ENCODE peak calls at places on chromosome 13, in four cellular contexts. One of them, this sample, is unnamed. For H3K4me1, the result is how much of the 10 kb centered on the place peaks cover.

GRCh38 chr13:108155185-108156106 is 59.9 kb downstream of the LIG4 start:
- DNase-seq in left ventricle myocardium inferior: peak
- DNase-seq in neuronal stem cell: peak
- DNase-seq in tibial nerve: peak
- DNase-seq in this sample: peak

GRCh38 chr13:111116830-111117229 is 1.7 kb downstream of the ARHGEF7 start:
- DNase-seq in neuronal stem cell: no peak
- DNase-seq in tibial nerve: no peak
- DNase-seq in left ventricle myocardium inferior: no peak
- DNase-seq in this sample: no peak

GRCh38 chr13:32415019-32415418 is 12.9 kb downstream of the N4BP2L1 start:
- DNase-seq in tibial nerve: no peak
- DNase-seq in left ventricle myocardium inferior: no peak
- DNase-seq in neuronal stem cell: no peak
- DNase-seq in this sample: no peak

GRCh38 chr13:23510979-23511735 is 59.1 kb upstream of the TNFRSF19 start:
- DNase-seq in neuronal stem cell: no peak
- DNase-seq in left ventricle myocardium inferior: no peak
- DNase-seq in tibial nerve: no peak
- DNase-seq in this sample: peak

GRCh38 chr13:33649212-33649917 is 168.6 kb upstream of the RFC3 start:
- DNase-seq in neuronal stem cell: no peak
- DNase-seq in left ventricle myocardium inferior: no peak
- DNase-seq in tibial nerve: no peak
- DNase-seq in this sample: no peak

GRCh38 chr13:30824651-30825050 is 81.4 kb upstream of the MEDAG start:
- DNase-seq in left ventricle myocardium inferior: no peak
- DNase-seq in neuronal stem cell: no peak
- DNase-seq in tibial nerve: no peak
- DNase-seq in this sample: no peak

GRCh38 chr13:44231786-44232516 is 141.7 kb upstream of the SERP2 start:
- DNase-seq in neuronal stem cell: peak
- DNase-seq in tibial nerve: peak
- DNase-seq in left ventricle myocardium inferior: no peak
- DNase-seq in this sample: peak

GRCh38 chr13:90565985-90566713 is 781.3 kb upstream of the MIR17HG start:
- DNase-seq in tibial nerve: no peak
- DNase-seq in left ventricle myocardium inferior: no peak
- DNase-seq in neuronal stem cell: no peak
- DNase-seq in this sample: no peak

GRCh38 chr13:63345835-63346234 is 1930.2 kb upstream of the PCDH20 start:
- DNase-seq in neuronal stem cell: no peak
- DNase-seq in left ventricle myocardium inferior: no peak
- DNase-seq in tibial nerve: no peak
- DNase-seq in this sample: no peak

GRCh38 chr13:113150545-113151365 is 7.7 kb upstream of the PROZ start:
- DNase-seq in neuronal stem cell: no peak
- DNase-seq in left ventricle myocardium inferior: no peak
- DNase-seq in tibial nerve: no peak
- DNase-seq in this sample: no peak

GRCh38 chr13:112986470-112986869 is 17.5 kb downstream of the MCF2L start:
- DNase-seq in tibial nerve: no peak
- DNase-seq in neuronal stem cell: no peak
- DNase-seq in left ventricle myocardium inferior: no peak
- DNase-seq in this sample: no peak

GRCh38 chr13:21061077-21061945 is at the start of gene LATS2:
- DNase-seq in tibial nerve: peak
- DNase-seq in neuronal stem cell: peak
- DNase-seq in left ventricle myocardium inferior: peak
- DNase-seq in this sample: peak

GRCh38 chr13:49859568-49859967 is 67.1 kb upstream of the KPNA3 start:
- DNase-seq in left ventricle myocardium inferior: no peak
- DNase-seq in neuronal stem cell: no peak
- DNase-seq in tibial nerve: no peak
- DNase-seq in this sample: no peak

GRCh38 chr13:43558942-43559341 is 227.8 kb downstream of the ENOX1 start:
- DNase-seq in neuronal stem cell: no peak
- DNase-seq in tibial nerve: no peak
- DNase-seq in left ventricle myocardium inferior: peak
- DNase-seq in this sample: no peak

GRCh38 chr13:23467048-23467931 is 33.8 kb upstream of the SACS start:
- DNase-seq in tibial nerve: no peak
- DNase-seq in left ventricle myocardium inferior: no peak
- DNase-seq in neuronal stem cell: no peak
- DNase-seq in this sample: peak

GRCh38 chr13:41456768-41457588 is at the start of gene RGCC:
- DNase-seq in left ventricle myocardium inferior: peak
- DNase-seq in neuronal stem cell: peak
- DNase-seq in tibial nerve: peak
- DNase-seq in this sample: peak

GRCh38 chr13:29386246-29386645 is 209.2 kb downstream of the SLC7A1 start:
- DNase-seq in tibial nerve: no peak
- DNase-seq in neuronal stem cell: no peak
- DNase-seq in left ventricle myocardium inferior: no peak
- DNase-seq in this sample: no peak

GRCh38 chr13:85828094-85828684 is 29.0 kb upstream of the SLITRK6 start:
- DNase-seq in left ventricle myocardium inferior: no peak
- DNase-seq in neuronal stem cell: no peak
- DNase-seq in tibial nerve: no peak
- DNase-seq in this sample: no peak

GRCh38 chr13:110186221-110186838 is 120.6 kb downstream of the COL4A1 start:
- DNase-seq in left ventricle myocardium inferior: no peak
- DNase-seq in neuronal stem cell: no peak
- DNase-seq in tibial nerve: no peak
- DNase-seq in this sample: no peak

GRCh38 chr13:95896302-95896701 is 156.9 kb downstream of the UGGT2 start:
- DNase-seq in neuronal stem cell: no peak
- DNase-seq in tibial nerve: no peak
- DNase-seq in left ventricle myocardium inferior: no peak
- DNase-seq in this sample: no peak

GRCh38 chr13:29521336-29521735 is 74.2 kb downstream of the SLC7A1 start:
- DNase-seq in neuronal stem cell: no peak
- DNase-seq in left ventricle myocardium inferior: no peak
- DNase-seq in tibial nerve: no peak
- DNase-seq in this sample: no peak

GRCh38 chr13:53839461-53839860 is 810.8 kb downstream of the OLFM4 start:
- DNase-seq in left ventricle myocardium inferior: no peak
- DNase-seq in neuronal stem cell: no peak
- DNase-seq in tibial nerve: no peak
- DNase-seq in this sample: no peak

GRCh38 chr13:51525567-51526165 is 58.6 kb upstream of the WDFY2 start:
- DNase-seq in left ventricle myocardium inferior: no peak
- DNase-seq in neuronal stem cell: no peak
- DNase-seq in tibial nerve: no peak
- DNase-seq in this sample: no peak

GRCh38 chr13:102658678-102659077 is 36.2 kb downstream of the METTL21C start:
- DNase-seq in tibial nerve: no peak
- DNase-seq in left ventricle myocardium inferior: no peak
- DNase-seq in neuronal stem cell: no peak
- DNase-seq in this sample: peak

GRCh38 chr13:43016226-43016625 is 7.2 kb upstream of the DNAJC15 start:
- DNase-seq in neuronal stem cell: no peak
- DNase-seq in tibial nerve: no peak
- DNase-seq in left ventricle myocardium inferior: no peak
- DNase-seq in this sample: no peak

GRCh38 chr13:28392428-28392827 is 102.5 kb downstream of the FLT1 start:
- DNase-seq in tibial nerve: no peak
- DNase-seq in left ventricle myocardium inferior: no peak
- DNase-seq in neuronal stem cell: no peak
- DNase-seq in this sample: no peak

GRCh38 chr13:30884543-30884942 is 21.5 kb upstream of the MEDAG start:
- DNase-seq in neuronal stem cell: no peak
- DNase-seq in tibial nerve: no peak
- DNase-seq in left ventricle myocardium inferior: no peak
- DNase-seq in this sample: no peak

GRCh38 chr13:48353590-48353989 is 50.0 kb downstream of the RB1 start:
- DNase-seq in left ventricle myocardium inferior: no peak
- DNase-seq in tibial nerve: no peak
- DNase-seq in neuronal stem cell: no peak
- DNase-seq in this sample: no peak
- H3K4me1 ChIP-seq in left ventricle myocardium inferior: under half
- H3K4me1 ChIP-seq in tibial nerve: under half
- H3K4me1 ChIP-seq in neuronal stem cell: under half
- H3K4me1 ChIP-seq in this sample: under half

DNA sequence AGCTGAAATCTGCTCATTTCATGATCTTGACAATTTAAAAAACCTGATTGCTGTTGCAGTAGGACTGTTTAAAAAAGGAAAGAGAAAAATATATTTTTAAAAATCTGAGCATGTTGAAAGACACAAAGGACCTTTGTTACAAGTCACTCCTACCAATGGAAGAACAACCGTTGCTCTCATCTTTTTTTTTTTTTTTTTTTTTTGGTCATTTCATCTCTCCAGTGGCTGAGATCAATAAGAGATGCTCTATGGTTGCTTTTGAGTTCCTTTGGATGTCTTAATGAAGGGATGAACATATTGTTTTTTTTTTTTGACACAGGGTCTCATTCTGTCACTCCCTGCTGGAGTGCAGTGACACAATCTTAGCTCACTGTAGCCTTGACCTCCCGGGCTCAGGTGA is 29.2 kb downstream of the LRCH1 start:
- DNase-seq in neuronal stem cell: no peak
- DNase-seq in left ventricle myocardium inferior: no peak
- DNase-seq in tibial nerve: no peak
- DNase-seq in this sample: no peak
- H3K4me1 ChIP-seq in neuronal stem cell: under half
- H3K4me1 ChIP-seq in left ventricle myocardium inferior: half or more
- H3K4me1 ChIP-seq in tibial nerve: half or more
- H3K4me1 ChIP-seq in this sample: under half

DNA sequence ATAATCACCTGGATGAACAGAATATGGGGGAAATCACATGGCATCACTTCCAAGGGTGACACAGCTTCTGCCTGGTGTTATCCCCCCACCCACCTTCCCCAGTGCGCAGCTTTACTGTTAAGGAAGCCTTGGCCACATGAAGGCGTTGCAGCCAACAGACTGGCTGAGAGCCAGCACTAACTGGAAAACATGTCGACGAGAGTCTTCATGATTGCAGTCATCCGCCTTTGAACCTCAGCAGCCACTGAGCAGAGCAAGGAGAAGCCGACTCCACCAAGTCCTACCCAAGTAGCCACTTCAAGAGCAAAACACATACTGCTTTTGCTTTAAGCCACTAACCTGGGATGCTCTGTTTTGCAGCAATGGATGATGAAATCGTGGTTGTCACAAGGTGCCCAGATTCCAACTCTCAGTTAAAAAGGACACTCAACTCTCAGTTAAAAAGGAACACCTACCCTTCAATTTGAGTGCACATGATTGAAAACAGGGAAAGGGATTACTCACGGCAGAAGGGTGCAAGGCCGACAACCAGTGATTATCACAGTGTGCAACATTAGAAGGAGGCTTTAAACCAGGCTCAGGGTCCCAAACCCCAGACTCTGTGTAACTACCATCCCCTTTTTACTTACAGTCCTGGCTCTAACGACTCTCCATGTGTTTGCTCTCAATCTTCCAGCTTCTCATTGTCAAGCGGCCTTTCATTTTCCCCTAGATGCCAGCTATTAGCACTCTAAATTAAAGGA is 149.1 kb downstream of the KLF12 start:
- DNase-seq in left ventricle myocardium inferior: peak
- DNase-seq in neuronal stem cell: no peak
- DNase-seq in tibial nerve: no peak
- DNase-seq in this sample: no peak
- H3K4me1 ChIP-seq in left ventricle myocardium inferior: half or more
- H3K4me1 ChIP-seq in neuronal stem cell: under half
- H3K4me1 ChIP-seq in tibial nerve: under half
- H3K4me1 ChIP-seq in this sample: under half

GRCh38 chr13:106560791-106561190 is 7.1 kb downstream of the ARGLU1 start:
- DNase-seq in left ventricle myocardium inferior: no peak
- DNase-seq in neuronal stem cell: no peak
- DNase-seq in tibial nerve: no peak
- DNase-seq in this sample: no peak
- H3K4me1 ChIP-seq in left ventricle myocardium inferior: half or more
- H3K4me1 ChIP-seq in neuronal stem cell: under half
- H3K4me1 ChIP-seq in tibial nerve: half or more
- H3K4me1 ChIP-seq in this sample: under half

DNA sequence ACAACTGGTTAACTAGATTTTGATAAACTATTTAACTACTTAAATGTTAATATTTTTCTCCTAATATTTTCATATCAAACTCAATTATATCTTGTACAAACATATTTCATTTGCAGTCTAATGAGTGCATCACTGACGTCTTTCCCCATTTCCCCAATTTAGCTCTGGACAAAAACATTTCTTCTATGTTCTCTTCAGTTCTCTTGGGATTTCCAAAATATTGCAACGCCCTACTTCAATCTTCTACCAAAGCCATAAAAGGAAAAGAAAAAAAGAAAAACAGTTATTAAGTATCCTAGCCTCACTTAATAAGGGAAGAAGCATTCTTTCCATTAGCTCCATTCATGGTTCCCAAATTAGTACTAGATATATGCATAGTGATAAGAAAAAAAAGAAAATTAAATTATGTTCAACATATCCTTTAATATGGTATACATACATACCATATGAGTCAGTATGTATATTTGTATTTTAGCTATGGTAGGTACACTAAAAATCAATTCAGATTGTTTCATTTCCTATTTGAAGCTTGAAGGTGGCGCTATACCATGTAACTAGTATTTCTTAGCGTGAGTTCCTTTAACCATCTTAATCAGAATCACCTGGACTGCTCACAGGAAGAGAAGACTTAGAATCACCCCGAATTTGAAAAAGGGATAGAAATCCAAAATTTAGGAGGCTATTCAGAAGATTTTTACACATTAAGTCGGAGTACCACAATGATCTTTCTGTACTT is 9.9 kb downstream of the FBXL3 start:
- DNase-seq in left ventricle myocardium inferior: no peak
- DNase-seq in neuronal stem cell: no peak
- DNase-seq in tibial nerve: no peak
- DNase-seq in this sample: no peak
- H3K4me1 ChIP-seq in left ventricle myocardium inferior: half or more
- H3K4me1 ChIP-seq in neuronal stem cell: under half
- H3K4me1 ChIP-seq in tibial nerve: half or more
- H3K4me1 ChIP-seq in this sample: half or more